ENCODE peak calls at places on chromosomes 7 and 10, in eight cellular contexts. C, X, Z, F, A, P, G and D are unnamed samples.

GRCh38 chr7:146136357-146136875 is 19.8 kb downstream of the CNTNAP2 start:
- DNase-seq in C (peak), X (no peak), Z (no peak), F (no peak), A (no peak), P (no peak), G (no peak), D (no peak)

GRCh38 chr10:75658036-75658435 is 226.6 kb downstream of the LRMDA start:
- DNase-seq in C (no peak), X (no peak), Z (no peak), F (no peak), A (no peak), P (no peak), G (no peak), D (no peak)

GRCh38 chr7:50449881-50450690 is at the start of gene FIGNL1:
- DNase-seq in C (peak), X (peak), Z (peak), F (peak), A (peak), P (peak), G (peak), D (peak)

GRCh38 chr7:26667514-26668133 is 196.8 kb downstream of the SKAP2 start:
- DNase-seq in C (peak), X (peak), Z (peak), F (peak), A (peak), P (no peak), G (peak), D (peak)

GRCh38 chr10:52864459-52865106 is 92.0 kb upstream of the MBL2 start:
- DNase-seq in C (peak), X (peak), Z (peak), F (no peak), A (peak), P (no peak), G (no peak), D (peak)

GRCh38 chr10:62354941-62355340 is 19.2 kb upstream of the ZNF365 start:
- DNase-seq in C (no peak), X (no peak), Z (peak), F (no peak), A (no peak), P (no peak), G (no peak), D (no peak)

GRCh38 chr10:61397175-61397986 is 55.8 kb downstream of the TMEM26 start:
- DNase-seq in C (no peak), X (no peak), Z (peak), F (peak), A (no peak), P (no peak), G (no peak), D (no peak)

GRCh38 chr10:52215745-52216361 is 98.2 kb upstream of the DKK1 start:
- DNase-seq in C (peak), X (no peak), Z (peak), F (peak), A (no peak), P (no peak), G (peak), D (no peak)

GRCh38 chr7:129540340-129540739 is 38.0 kb downstream of the SMKR1 start:
- DNase-seq in C (no peak), X (no peak), Z (no peak), F (no peak), A (no peak), P (no peak), G (no peak), D (no peak)

GRCh38 chr10:94042001-94042813 is 48.5 kb downstream of the PLCE1 start:
- DNase-seq in C (no peak), X (no peak), Z (peak), F (peak), A (peak), P (no peak), G (no peak), D (peak)

GRCh38 chr7:132575336-132575986 is 809 bp downstream of the PLXNA4 start:
- DNase-seq in C (peak), X (peak), Z (peak), F (no peak), A (no peak), P (no peak), G (no peak), D (peak)